ENCODE peak calls at places on chromosome 18, in four cellular contexts. T is HepG2, Q is GM12878, J is K562. X is an unnamed sample.
A peak's percentile ranks its signal among the peaks of the same experiment; 100 is the strongest.

GRCh38 chr18:50405582-50406271 is 30.9 kb downstream of the SKA1 start:
- DNase-seq in J (no peak), T (no peak), Q (no peak), X (no peak)

GRCh38 chr18:44823782-44824181 is 143.1 kb downstream of the SETBP1 start:
- DNase-seq in J (no peak), Q (no peak), T (no peak), X (peak; percentile 6)

GRCh38 chr18:48486762-48487161 is 52.1 kb upstream of the CTIF start:
- DNase-seq in Q (no peak), T (no peak), J (no peak), X (peak; percentile 13)

GRCh38 chr18:22637787-22638186 is 220.1 kb upstream of the CTAGE1 start:
- DNase-seq in Q (no peak), J (no peak), T (peak; percentile 42), X (no peak)

GRCh38 chr18:37450434-37451133 is 115.0 kb downstream of the CELF4 start:
- DNase-seq in Q (no peak), J (no peak), T (no peak), X (no peak)

GRCh38 chr18:46289458-46289857 is 185.3 kb downstream of the HAUS1 start:
- DNase-seq in Q (no peak), T (no peak), J (no peak), X (no peak)

GRCh38 chr18:51076503-51076902 is 46.5 kb downstream of the SMAD4 start:
- DNase-seq in T (no peak), Q (no peak), J (no peak), X (no peak)

GRCh38 chr18:58827425-58827824 is 37.3 kb upstream of the ZNF532 start:
- DNase-seq in Q (no peak), T (no peak), J (no peak), X (no peak)

GRCh38 chr18:23237524-23238151 is 102.4 kb downstream of the CABLES1 start:
- DNase-seq in Q (peak; percentile 81), T (no peak), J (no peak), X (peak; percentile 84)

DNA sequence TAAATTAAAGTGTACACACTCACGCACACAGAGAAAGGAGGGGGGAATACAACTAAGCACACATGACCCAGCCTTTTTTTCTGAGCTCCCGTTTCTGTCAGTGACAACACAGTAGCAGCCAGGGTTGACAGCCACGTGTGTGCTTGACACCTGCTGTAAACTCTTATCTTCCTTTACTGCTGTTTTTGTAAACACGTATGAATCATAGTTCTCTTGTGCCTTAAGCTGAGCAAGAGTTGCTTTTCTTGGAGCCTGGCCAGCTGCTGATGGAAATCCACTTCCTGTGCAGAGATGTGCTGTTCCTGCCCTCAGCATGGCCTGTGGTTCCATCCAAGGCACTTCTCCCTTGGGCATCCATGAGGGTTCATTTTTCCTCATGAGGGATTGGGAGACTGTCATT is 561.9 kb downstream of the GALR1 start:
- DNase-seq in T (no peak), J (no peak), Q (no peak), X (no peak)
- TF ChIP-seq MYC in T (no peak), J (no peak), Q (no peak), X (no peak)

GRCh38 chr18:57781128-57781463 is 22.0 kb downstream of the ATP8B1 start:
- DNase-seq in Q (no peak), J (no peak), T (no peak), X (no peak)
- H3K9ac ChIP-seq in Q (no peak overlapping the region), J (no peak overlapping the region), T (no peak overlapping the region), X (peak overlapping the region; percentile 86)

GRCh38 chr18:395481-396250 is 104.8 kb downstream of the COLEC12 start:
- DNase-seq in J (no peak), Q (no peak), T (no peak), X (peak; percentile 86)
- TF ChIP-seq MYC in J (no peak), Q (no peak), T (no peak), X (no peak)

GRCh38 chr18:70421471-70421870 is 132.6 kb downstream of the SOCS6 start:
- DNase-seq in T (no peak), J (no peak), Q (no peak), X (peak; percentile 85)

GRCh38 chr18:70423120-70423519 is 134.3 kb downstream of the SOCS6 start:
- DNase-seq in J (no peak), Q (no peak), T (no peak), X (peak; percentile 24)

GRCh38 chr18:70423988-70424387 is 135.1 kb downstream of the SOCS6 start:
- DNase-seq in J (no peak), Q (no peak), T (no peak), X (no peak)

GRCh38 chr18:70420151-70420898 is 131.5 kb downstream of the SOCS6 start:
- DNase-seq in J (no peak), T (peak; percentile 74), Q (no peak), X (peak; percentile 51)

DNA sequence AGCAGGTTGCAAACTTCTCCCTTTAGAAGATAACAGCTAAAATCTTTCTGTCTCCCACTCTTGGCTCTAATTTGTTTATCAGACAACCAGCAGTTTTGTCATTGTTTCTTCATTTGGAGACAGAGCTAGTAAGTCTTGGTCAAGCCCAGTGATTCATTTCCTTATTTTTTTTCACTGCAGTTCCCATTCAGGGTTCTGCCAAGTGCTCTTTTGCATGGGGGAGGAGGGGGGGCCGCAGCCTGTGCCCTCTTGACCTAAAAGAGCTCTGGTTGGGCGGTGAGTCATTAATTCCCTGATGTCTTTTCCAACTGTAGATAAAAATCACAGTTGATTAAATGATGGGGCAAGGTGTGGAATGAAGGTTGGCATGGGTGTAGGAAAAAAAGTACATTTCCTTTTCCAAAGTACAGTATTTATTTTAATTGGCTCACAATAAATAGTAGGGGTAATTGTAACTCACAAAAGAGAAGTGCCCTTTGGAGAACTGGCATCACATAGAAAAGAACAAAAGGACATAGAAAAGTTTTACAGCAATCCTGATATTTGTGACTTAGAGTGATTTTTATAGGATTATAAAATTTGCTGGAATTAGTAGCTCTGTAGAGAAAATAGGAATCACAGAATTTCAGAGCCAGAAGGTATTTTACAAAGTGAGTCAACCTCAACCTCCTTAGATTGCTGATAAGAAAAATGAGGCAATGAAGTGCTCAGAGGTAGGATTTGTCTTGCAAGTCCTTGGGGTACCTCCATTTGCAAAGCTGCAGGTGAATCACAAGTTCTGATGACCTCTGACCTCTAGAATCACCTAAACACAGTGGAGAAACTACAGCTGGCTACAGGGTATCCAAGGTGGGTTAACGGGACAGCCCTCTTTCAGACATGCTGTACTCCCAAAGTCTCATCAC is 133.5 kb downstream of the SOCS6 start:
- DNase-seq in J (no peak), T (peak; percentile 35), Q (no peak), X (peak; percentile 99)
- H3K9ac ChIP-seq in J (no peak overlapping the region), T (no peak overlapping the region), Q (no peak overlapping the region), X (peak overlapping the region; percentile 91)

DNA sequence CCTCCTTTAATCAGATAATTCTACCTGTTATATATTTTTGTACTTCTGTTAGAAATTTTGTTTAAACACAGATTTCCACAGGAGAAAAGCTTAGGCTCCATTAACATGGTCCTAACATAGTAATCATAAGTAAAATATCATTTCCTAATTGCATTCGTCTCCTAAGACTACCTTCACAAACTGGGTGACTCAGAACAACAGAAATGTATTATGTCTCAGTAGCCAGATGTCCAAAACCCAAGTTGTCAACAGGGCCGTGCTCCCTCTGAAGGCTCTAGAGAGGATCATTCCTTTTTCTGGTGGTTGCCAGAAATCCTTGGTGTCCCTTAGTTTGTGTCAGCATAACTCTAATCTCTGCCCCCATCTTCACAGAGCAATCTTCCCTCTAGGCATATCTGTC is 5.4 kb downstream of the FBXO15 start:
- DNase-seq in J (no peak), Q (no peak), T (no peak), X (no peak)
- TF ChIP-seq MYC in J (no peak), Q (no peak), T (no peak), X (no peak)

GRCh38 chr18:941331-941730 is 36.7 kb downstream of the ADCYAP1 start:
- DNase-seq in T (no peak), J (no peak), Q (no peak), X (no peak)
- H3K9ac ChIP-seq in T (no peak overlapping the region), J (no peak overlapping the region), Q (no peak overlapping the region), X (no peak overlapping the region)

DNA sequence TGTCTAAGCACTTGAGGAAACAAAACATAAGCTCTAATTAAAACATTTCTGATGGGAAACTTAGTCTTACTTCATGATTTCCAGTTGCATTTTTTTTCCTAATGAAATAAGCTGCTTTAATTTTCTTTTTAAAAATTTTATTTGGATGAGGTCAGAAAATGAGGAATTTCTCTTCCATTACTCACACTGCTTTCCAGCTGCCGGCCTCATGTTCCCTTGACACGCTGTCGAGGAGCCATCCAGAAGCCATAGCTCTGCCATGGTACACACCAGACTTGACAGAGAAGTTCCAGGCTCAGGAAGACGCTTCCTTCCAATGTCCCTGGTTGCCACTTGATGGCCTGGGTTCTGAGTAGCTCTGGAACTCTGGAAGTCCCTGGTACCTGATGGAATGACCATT is 12.1 kb upstream of the MAPRE2 start:
- DNase-seq in T (no peak), J (no peak), Q (no peak), X (no peak)
- TF ChIP-seq MYC in T (no peak), J (no peak), Q (no peak), X (no peak)

GRCh38 chr18:10689954-10690302 is 164.1 kb downstream of the NAPG start:
- DNase-seq in J (no peak), T (no peak), Q (no peak), X (no peak)

GRCh38 chr18:10687161-10687925 is 161.5 kb downstream of the NAPG start:
- DNase-seq in T (no peak), Q (no peak), J (no peak), X (no peak)

GRCh38 chr18:10685484-10685883 is 159.7 kb downstream of the NAPG start:
- DNase-seq in J (no peak), Q (peak; percentile 70), T (no peak), X (no peak)

GRCh38 chr18:10690376-10690775 is 164.5 kb downstream of the NAPG start:
- DNase-seq in Q (no peak), J (no peak), T (no peak), X (no peak)

DNA sequence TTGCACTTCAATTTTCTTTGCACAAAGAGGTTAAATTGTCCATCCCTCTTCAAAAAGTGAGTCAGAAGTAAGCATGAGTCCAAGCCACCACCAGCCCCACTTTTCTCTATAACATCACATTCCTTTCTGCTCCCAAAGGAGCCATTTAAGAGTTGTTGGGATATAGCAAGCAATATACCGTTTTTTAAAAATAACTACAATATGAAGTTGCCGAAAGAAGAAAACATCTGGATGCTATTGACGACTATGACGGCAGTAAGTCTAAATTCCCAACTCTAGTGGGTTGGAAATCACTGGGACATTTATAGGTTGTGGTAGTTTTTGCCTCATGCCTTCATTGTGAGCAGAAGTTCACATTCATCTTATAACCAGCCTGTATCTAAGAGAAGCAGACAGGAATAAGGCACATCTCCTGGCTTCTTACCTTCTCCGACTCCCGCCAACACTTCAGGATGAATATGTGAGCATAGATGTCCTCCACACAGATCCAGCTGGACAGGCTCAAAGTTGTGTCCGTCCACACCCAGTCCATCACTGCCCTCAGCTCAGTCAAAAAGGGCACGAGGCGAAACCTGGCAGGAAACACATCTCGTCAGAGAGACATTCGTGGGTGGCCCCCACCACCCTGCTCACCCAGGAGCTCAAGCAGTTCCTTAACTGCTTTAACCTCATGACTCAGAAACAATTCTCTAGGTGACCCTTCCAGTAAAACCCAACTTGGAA is 163.6 kb downstream of the NAPG start:
- DNase-seq in T (no peak), Q (no peak), J (no peak), X (no peak)
- H3K9ac ChIP-seq in T (no peak overlapping the region), Q (no peak overlapping the region), J (no peak overlapping the region), X (no peak overlapping the region)

GRCh38 chr18:78497641-78498040 is 482.0 kb upstream of the SALL3 start:
- DNase-seq in J (no peak), Q (no peak), T (no peak), X (no peak)
- TF ChIP-seq MYC in J (no peak), Q (no peak), T (no peak), X (no peak)